ENCODE peak calls at places on chromosomes 3 and 15, in six cellular contexts. V, I, F, K, E and L are unnamed samples.
A peak's percentile ranks its signal among the peaks of the same experiment; 100 is the strongest.

GRCh38 chr3:155248531-155249187 is 44.8 kb downstream of the STRIT1 start:
- ATAC-seq in V (no peak), I (no peak), F (no peak), K (no peak), E (peak; percentile 76), L (no peak)

GRCh38 chr3:155602307-155602706 is 142.6 kb downstream of the PLCH1 start:
- ATAC-seq in V (no peak), I (no peak), F (peak; percentile 52), K (no peak), E (no peak), L (no peak)

GRCh38 chr3:89488800-89489580 is 381.6 kb downstream of the EPHA3 start:
- ATAC-seq in V (no peak), I (no peak), F (no peak), K (no peak), E (no peak), L (no peak)

GRCh38 chr3:149657796-149658443 is at the start of gene WWTR1:
- ATAC-seq in V (peak; percentile 88), I (peak; percentile 95), F (peak; percentile 85), K (peak; percentile 81), E (no peak), L (peak; percentile 87)

GRCh38 chr15:98124576-98124975 is 164.1 kb downstream of the ARRDC4 start:
- ATAC-seq in V (no peak), I (no peak), F (no peak), K (no peak), E (no peak), L (no peak)

GRCh38 chr3:58518304-58518789 is 18.6 kb downstream of the ACOX2 start:
- ATAC-seq in V (no peak), I (no peak), F (no peak), K (peak; percentile 30), E (no peak), L (no peak)

GRCh38 chr3:34364345-34364744 is 565.9 kb downstream of the PDCD6IP start:
- ATAC-seq in V (no peak), I (no peak), F (no peak), K (no peak), E (no peak), L (no peak)

GRCh38 chr15:39127925-39128617 is 452.8 kb upstream of the THBS1 start:
- ATAC-seq in V (peak; percentile 90), I (peak; percentile 46), F (no peak), K (peak; percentile 99), E (peak; percentile 64), L (peak; percentile 9)

GRCh38 chr3:133956333-133956732 is 60.7 kb upstream of the RAB6B start:
- ATAC-seq in V (no peak), I (no peak), F (no peak), K (no peak), E (no peak), L (no peak)

GRCh38 chr3:188680189-188680588 is 491.6 kb upstream of the TPRG1 start:
- ATAC-seq in V (no peak), I (no peak), F (no peak), K (no peak), E (no peak), L (peak; percentile 28)

GRCh38 chr3:88142094-88142624 is 7.6 kb upstream of the C3orf38 start:
- ATAC-seq in V (no peak), I (no peak), F (peak; percentile 87), K (no peak), E (no peak), L (no peak)

GRCh38 chr3:64539451-64540196 is 148.2 kb downstream of the ADAMTS9 start:
- ATAC-seq in V (no peak), I (no peak), F (no peak), K (no peak), E (no peak), L (peak; percentile 84)

GRCh38 chr3:46490338-46491084 is 7.3 kb upstream of the RTP3 start:
- ATAC-seq in V (no peak), I (no peak), F (no peak), K (no peak), E (no peak), L (no peak)

GRCh38 chr15:28085489-28086174 is 13.5 kb downstream of the OCA2 start:
- ATAC-seq in V (peak; percentile 48), I (no peak), F (peak; percentile 26), K (peak; percentile 30), E (peak; percentile 57), L (no peak)

GRCh38 chr3:125192190-125193035 is 20.1 kb downstream of the SLC12A8 start:
- ATAC-seq in V (no peak), I (no peak), F (peak; percentile 89), K (peak; percentile 86), E (peak; percentile 83), L (no peak)

GRCh38 chr3:125605771-125606170 is 10.5 kb upstream of the OSBPL11 start:
- ATAC-seq in V (no peak), I (no peak), F (no peak), K (no peak), E (no peak), L (no peak)

GRCh38 chr15:83114856-83115255 is 7.4 kb downstream of the TM6SF1 start:
- ATAC-seq in V (no peak), I (no peak), F (no peak), K (no peak), E (no peak), L (no peak)

GRCh38 chr15:76359152-76359551 is 22.6 kb downstream of the ISL2 start:
- ATAC-seq in V (no peak), I (peak; percentile 52), F (no peak), K (no peak), E (no peak), L (no peak)

GRCh38 chr15:99015677-99016568 is 8.3 kb upstream of the PGPEP1L start:
- ATAC-seq in V (peak; percentile 28), I (no peak), F (peak; percentile 45), K (peak; percentile 52), E (peak; percentile 14), L (no peak)

GRCh38 chr3:76387000-76387399 is 601.7 kb upstream of the ZNF717 start:
- ATAC-seq in V (no peak), I (no peak), F (no peak), K (no peak), E (no peak), L (no peak)

GRCh38 chr3:175590745-175591144 is 731.6 kb downstream of the NAALADL2 start:
- ATAC-seq in V (no peak), I (no peak), F (no peak), K (no peak), E (no peak), L (no peak)

GRCh38 chr3:125318497-125318847 is 56.7 kb downstream of the ZNF148 start:
- ATAC-seq in V (no peak), I (no peak), F (no peak), K (no peak), E (no peak), L (no peak)

GRCh38 chr15:98311566-98312188 is 336.7 kb upstream of the IGF1R start:
- ATAC-seq in V (peak; percentile 77), I (no peak), F (peak; percentile 66), K (peak; percentile 56), E (peak; percentile 74), L (peak; percentile 57)

GRCh38 chr3:172596394-172596706 is 73.1 kb upstream of the TNFSF10 start:
- ATAC-seq in V (no peak), I (no peak), F (no peak), K (no peak), E (no peak), L (no peak)

GRCh38 chr3:15043772-15044171 is 21.3 kb downstream of the MRPS25 start:
- ATAC-seq in V (no peak), I (no peak), F (no peak), K (no peak), E (no peak), L (no peak)
- TF ChIP-seq POLR2AphosphoS5 in V (no peak), I (no peak), F (no peak), K (no peak), E (no peak), L (no peak)

GRCh38 chr3:113946831-113947230 is 982 bp upstream of the ZDHHC23 start:
- ATAC-seq in V (no peak), I (no peak), F (no peak), K (no peak), E (no peak), L (no peak)
- H3K4me3 ChIP-seq in V (peak overlapping the region; percentile 58), I (no peak overlapping the region), F (peak overlapping the region; percentile 57), K (peak overlapping the region; percentile 64), E (no peak overlapping the region), L (peak overlapping the region; percentile 66)

GRCh38 chr3:12232785-12233317 is 56.0 kb upstream of the PPARG start:
- ATAC-seq in V (no peak), I (no peak), F (peak; percentile 59), K (no peak), E (no peak), L (no peak)

GRCh38 chr3:12237912-12238650 is 50.8 kb upstream of the PPARG start:
- ATAC-seq in V (no peak), I (no peak), F (no peak), K (no peak), E (no peak), L (no peak)

GRCh38 chr3:12235691-12236090 is 53.2 kb upstream of the PPARG start:
- ATAC-seq in V (no peak), I (no peak), F (no peak), K (no peak), E (no peak), L (no peak)

GRCh38 chr3:12237076-12237475 is 51.8 kb upstream of the PPARG start:
- ATAC-seq in V (no peak), I (no peak), F (no peak), K (no peak), E (no peak), L (no peak)

DNA sequence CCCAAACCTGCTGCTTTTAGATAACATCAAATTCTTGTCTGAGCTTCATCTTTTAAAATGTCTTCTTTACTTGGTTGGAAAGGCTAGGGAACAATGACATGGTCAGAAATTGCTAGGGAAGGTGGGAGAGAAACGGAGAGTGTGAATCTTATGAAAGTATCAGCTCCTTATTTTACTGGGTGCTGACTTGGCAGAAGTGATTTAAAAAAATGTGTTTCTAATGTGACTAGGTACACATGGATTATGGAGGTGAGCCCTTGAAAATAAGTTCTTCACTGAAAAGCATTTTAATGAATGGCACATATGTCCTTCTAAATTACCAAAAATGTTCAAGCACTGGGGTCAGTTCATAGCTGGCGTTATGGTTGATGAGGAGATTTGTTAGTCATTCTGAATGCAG is 54.0 kb upstream of the PPARG start:
- ATAC-seq in V (no peak), I (no peak), F (no peak), K (no peak), E (no peak), L (no peak)
- TF ChIP-seq POLR2A in V (no peak), I (no peak), F (no peak), K (no peak), E (no peak), L (no peak)

DNA sequence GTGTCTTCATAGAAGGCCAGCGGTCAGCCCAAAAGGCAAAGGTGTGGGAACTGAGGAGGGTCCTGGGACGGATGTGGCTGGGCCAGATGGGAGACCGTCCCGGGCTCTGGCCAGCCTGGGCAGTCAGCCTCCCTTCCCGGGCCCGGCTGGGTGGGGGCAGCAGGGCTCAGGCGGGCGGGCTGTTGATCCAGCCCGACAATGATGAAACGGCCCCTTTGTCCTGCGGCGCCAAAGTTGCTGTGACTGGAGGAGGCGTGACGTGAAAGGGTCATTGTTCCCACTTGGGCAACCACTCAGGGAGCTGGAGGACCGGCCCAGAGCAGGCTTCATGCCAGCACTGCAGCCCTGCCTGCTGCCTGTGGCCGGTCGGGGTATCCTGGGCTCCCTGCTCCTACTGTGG is 16.5 kb downstream of the DUSP7 start:
- ATAC-seq in V (no peak), I (peak; percentile 84), F (no peak), K (peak; percentile 79), E (no peak), L (peak; percentile 75)
- TF ChIP-seq POLR2AphosphoS5 in V (no peak), I (peak; percentile 74), F (no peak), K (no peak), E (no peak), L (no peak)